ENCODE peak calls at places on chromosomes 11 and 22, in eight cellular contexts. M is PC-3, N is IMR-90, I is H9, V is K562, A is HCT116, G is fibroblast of lung, Y is GM12878. R is an unnamed sample.

GRCh38 chr22:35352214-35353111 is 28.4 kb upstream of the HMOX1 start:
- DNase-seq in N (no peak), I (peak), Y (no peak), M (peak), V (no peak), A (no peak), G (peak), R (no peak)

GRCh38 chr11:88521354-88522310 is 184.1 kb upstream of the CTSC start:
- DNase-seq in N (peak), Y (no peak), I (no peak), G (no peak), M (no peak), V (no peak), A (no peak), R (no peak)

GRCh38 chr11:77170107-77170506 is 42.1 kb downstream of the MYO7A start:
- DNase-seq in N (no peak), I (peak), A (no peak), G (no peak), Y (no peak), V (no peak), M (no peak), R (no peak)

GRCh38 chr11:102516179-102516578 is 14.4 kb downstream of the MMP7 start:
- DNase-seq in M (no peak), V (no peak), G (no peak), I (no peak), A (no peak), N (no peak), Y (no peak), R (no peak)

GRCh38 chr22:24134090-24134846 is 47.0 kb upstream of the SUSD2 start:
- DNase-seq in N (no peak), G (peak), I (no peak), A (no peak), M (no peak), Y (no peak), V (no peak), R (no peak)

GRCh38 chr11:65791719-65792213 is 4.9 kb downstream of the OVOL1 start:
- DNase-seq in I (no peak), A (no peak), M (peak), Y (peak), G (peak), V (no peak), N (no peak), R (no peak)

GRCh38 chr11:73384871-73385692 is 8.9 kb downstream of the RELT start:
- DNase-seq in M (no peak), N (no peak), I (no peak), Y (peak), V (no peak), G (no peak), A (no peak), R (no peak)

GRCh38 chr11:117620659-117621058 is 176.4 kb downstream of the DSCAML1 start:
- DNase-seq in M (no peak), G (no peak), V (no peak), A (no peak), I (no peak), N (no peak), Y (no peak), R (no peak)

GRCh38 chr22:38262051-38262795 is 10.6 kb downstream of the TMEM184B start:
- DNase-seq in M (peak), G (peak), N (no peak), A (no peak), I (peak), Y (no peak), V (peak), R (no peak)

GRCh38 chr11:60924110-60924905 is at the start of gene TMEM132A:
- DNase-seq in M (peak), I (peak), N (peak), V (peak), G (peak), Y (no peak), A (peak), R (no peak)

GRCh38 chr11:119666463-119667131 is 62.4 kb downstream of the NECTIN1 start:
- DNase-seq in I (peak), Y (no peak), A (peak), M (peak), V (peak), G (peak), N (peak), R (no peak)

GRCh38 chr11:117076941-117077659 is 21.1 kb downstream of the SIK3 start:
- DNase-seq in I (no peak), A (no peak), Y (peak), N (no peak), M (no peak), G (no peak), V (no peak), R (no peak)

GRCh38 chr22:27461470-27461869 is 340.1 kb downstream of the MN1 start:
- DNase-seq in N (peak), G (peak), V (no peak), Y (no peak), I (peak), M (peak), A (no peak), R (no peak)

GRCh38 chr11:132177106-132177505 is 806.7 kb downstream of the NTM start:
- DNase-seq in G (peak), A (no peak), N (peak), I (no peak), Y (no peak), V (no peak), M (peak), R (no peak)

GRCh38 chr11:13534358-13534757 is 38.6 kb upstream of the PTH start:
- DNase-seq in M (no peak), G (no peak), Y (no peak), A (no peak), N (no peak), I (no peak), V (no peak), R (no peak)

GRCh38 chr11:83456075-83456474 is 169.9 kb upstream of the CCDC90B start:
- DNase-seq in M (no peak), G (peak), N (no peak), A (no peak), I (peak), V (no peak), Y (no peak), R (no peak)

GRCh38 chr11:112784323-112785073 is 176.7 kb upstream of the NCAM1 start:
- DNase-seq in N (no peak), A (no peak), G (peak), I (no peak), V (peak), M (no peak), Y (no peak), R (no peak)

GRCh38 chr11:59879534-59879933 is 952 bp downstream of the OOSP3 start:
- DNase-seq in I (no peak), G (no peak), V (no peak), Y (no peak), N (no peak), A (no peak), M (no peak), R (no peak)

GRCh38 chr22:50604623-50605348 is 4.2 kb downstream of the MAPK8IP2 start:
- DNase-seq in A (no peak), G (no peak), I (no peak), V (no peak), N (no peak), M (no peak), Y (no peak), R (no peak)

GRCh38 chr22:37063436-37064420 is 12.2 kb downstream of the KCTD17 start:
- DNase-seq in V (no peak), A (no peak), I (no peak), Y (no peak), N (no peak), M (peak), G (no peak), R (no peak)

GRCh38 chr11:116412118-116412889 is 360.5 kb downstream of the BUD13 start:
- DNase-seq in A (no peak), V (no peak), G (peak), Y (no peak), M (peak), N (no peak), I (no peak), R (no peak)

GRCh38 chr22:22721681-22722309 is 77.4 kb downstream of the GGTLC2 start:
- DNase-seq in G (peak), M (peak), Y (peak), V (no peak), N (peak), A (no peak), I (no peak), R (no peak)

GRCh38 chr11:118615282-118615979 is 8.0 kb downstream of the PHLDB1 start:
- DNase-seq in N (no peak), A (no peak), Y (no peak), V (no peak), I (peak), G (peak), M (no peak), R (no peak)

GRCh38 chr11:123145220-123145619 is 49.8 kb downstream of the CLMP start:
- DNase-seq in I (no peak), Y (no peak), A (peak), G (peak), M (peak), N (peak), V (no peak), R (no peak)
- H3K4me2 ChIP-seq in I (no peak), Y (no peak), A (peak), G (no peak), M (peak), N (no peak), V (no peak), R (no peak)

GRCh38 chr11:104531075-104531474 is 367.1 kb upstream of the PDGFD start:
- DNase-seq in V (no peak), G (no peak), M (peak), I (peak), Y (no peak), N (no peak), A (no peak), R (no peak)
- TF ChIP-seq CTCF in V (no peak), G (peak), M (peak), I (peak), Y (peak), N (peak), A (no peak), R (peak)

GRCh38 chr11:371716-372590 is 2.7 kb downstream of the B4GALNT4 start:
- DNase-seq in V (no peak), A (no peak), G (no peak), Y (no peak), M (no peak), I (no peak), N (no peak), R (no peak)
- H3K9ac ChIP-seq in V (peak), A (no peak), G (no peak), Y (no peak), M (no peak), I (no peak), N (no peak), R (no peak)

DNA sequence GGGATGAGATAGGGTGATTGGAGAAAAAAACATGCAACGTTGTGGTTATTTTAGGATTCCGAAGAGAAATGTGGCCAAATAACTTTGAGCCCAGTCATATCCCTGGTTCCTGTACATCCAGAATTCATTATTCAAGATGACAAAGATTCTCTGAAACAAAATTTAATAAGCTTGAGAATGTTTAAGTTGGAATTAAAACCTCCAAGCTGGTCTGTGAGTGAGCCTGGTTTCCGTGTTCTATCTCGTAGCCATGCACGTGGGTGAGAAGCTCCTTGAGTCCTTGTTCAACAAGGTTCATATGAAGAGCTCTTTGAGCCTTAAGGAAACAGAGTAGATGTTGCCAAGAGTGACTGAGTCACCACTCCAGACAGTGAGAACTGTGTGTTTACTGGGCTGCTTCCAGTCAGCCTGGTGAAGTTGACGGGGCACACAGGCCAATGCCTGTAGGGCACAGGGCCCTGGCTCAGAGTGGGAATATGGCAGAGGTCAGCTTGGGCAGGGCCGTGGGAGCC is 206.5 kb downstream of the NAV2 start:
- DNase-seq in G (peak), N (peak), I (no peak), Y (no peak), V (no peak), M (peak), A (no peak), R (no peak)
- H3K4me2 ChIP-seq in G (no peak), N (peak), I (no peak), Y (no peak), V (no peak), M (peak), A (no peak), R (peak)

DNA sequence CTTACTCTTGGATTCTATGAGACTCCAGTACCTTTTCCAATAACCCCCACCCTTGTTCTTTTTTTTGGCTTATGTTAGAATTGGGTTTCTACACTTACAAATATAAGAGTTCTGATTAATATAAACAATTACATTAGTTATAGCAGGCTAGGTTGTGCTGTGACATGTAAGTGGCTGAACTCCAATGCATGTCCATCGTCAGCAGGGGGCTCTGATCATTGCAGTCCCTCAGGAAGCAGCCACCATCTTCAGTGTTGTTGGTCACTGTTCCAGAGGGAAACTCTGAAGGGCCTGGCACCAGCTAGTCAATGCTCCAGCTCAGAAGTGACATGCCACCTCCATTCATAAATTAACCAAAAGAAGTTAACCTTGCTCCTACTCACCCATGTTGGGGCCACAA is 5.6 kb downstream of the LIPT2 start:
- DNase-seq in I (peak), N (no peak), A (peak), G (no peak), M (peak), V (no peak), Y (no peak), R (no peak)
- TF ChIP-seq CTCF in I (peak), N (peak), A (peak), G (no peak), M (peak), V (peak), Y (peak), R (peak)

DNA sequence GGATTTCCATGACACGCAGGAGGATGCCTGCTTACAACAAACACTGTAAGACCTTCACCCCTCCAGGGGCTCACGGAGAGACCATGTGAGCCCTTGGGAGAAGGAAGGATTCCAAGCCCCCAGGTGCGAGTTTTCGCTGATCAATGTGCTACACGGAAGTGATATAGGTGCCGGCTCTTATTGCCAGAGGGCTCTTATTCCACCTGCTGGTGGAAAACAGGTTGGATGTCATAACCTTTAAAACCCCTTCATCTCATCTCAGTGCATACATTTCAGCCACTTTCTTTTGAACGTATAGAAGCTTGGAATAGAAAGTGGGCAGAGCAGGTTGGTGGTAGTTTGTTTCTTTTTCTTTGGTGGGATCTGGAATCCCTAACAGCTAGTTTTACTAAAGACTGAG is 25.8 kb downstream of the LAYN start:
- DNase-seq in I (no peak), M (no peak), V (no peak), N (no peak), G (no peak), A (no peak), Y (no peak), R (no peak)
- H3K9ac ChIP-seq in I (no peak), M (no peak), V (no peak), N (no peak), G (no peak), A (no peak), Y (no peak), R (no peak)

GRCh38 chr11:100709233-100709999 is 22.3 kb downstream of the ARHGAP42 start:
- DNase-seq in N (peak), M (peak), V (no peak), A (peak), G (peak), Y (no peak), I (no peak), R (no peak)

GRCh38 chr11:100706179-100706578 is 19.1 kb downstream of the ARHGAP42 start:
- DNase-seq in G (no peak), V (no peak), N (peak), M (no peak), Y (no peak), I (no peak), A (no peak), R (no peak)

GRCh38 chr11:100704176-100704575 is 17.1 kb downstream of the ARHGAP42 start:
- DNase-seq in A (no peak), Y (no peak), I (no peak), G (no peak), V (no peak), N (no peak), M (no peak), R (no peak)

DNA sequence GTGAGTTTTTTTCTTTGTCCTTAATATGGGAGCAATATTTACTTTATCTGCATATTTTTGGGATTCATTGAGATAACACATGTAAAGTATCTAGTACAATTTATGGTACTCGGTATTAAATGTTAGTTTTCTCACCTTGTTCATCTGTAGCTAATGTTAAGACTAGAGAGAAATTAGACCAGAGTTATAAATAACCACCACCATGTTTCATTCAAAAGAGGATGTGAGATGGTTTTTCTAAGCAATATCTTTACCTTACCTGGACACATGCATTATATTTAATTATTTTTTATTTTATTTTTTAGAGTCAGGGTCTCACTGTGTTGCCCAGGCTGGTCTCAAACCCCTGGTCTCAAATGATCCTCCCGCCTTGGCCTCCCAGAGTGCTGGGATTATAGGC is 18.4 kb downstream of the ARHGAP42 start:
- DNase-seq in A (no peak), V (no peak), I (no peak), N (no peak), M (no peak), Y (no peak), G (no peak), R (no peak)
- H3K4me2 ChIP-seq in A (no peak), V (no peak), I (no peak), N (no peak), M (no peak), Y (peak), G (no peak), R (no peak)

GRCh38 chr11:34940026-34940677 is 23.7 kb downstream of the PDHX start:
- DNase-seq in A (no peak), N (peak), I (no peak), Y (no peak), V (no peak), M (no peak), G (peak), R (no peak)
- TF ChIP-seq CTCF in A (no peak), N (no peak), I (no peak), Y (no peak), V (no peak), M (peak), G (no peak), R (no peak)

GRCh38 chr22:25146906-25147754 is 52.5 kb upstream of the CRYBB3 start:
- DNase-seq in I (no peak), G (no peak), A (no peak), V (no peak), M (no peak), Y (no peak), N (no peak), R (no peak)
- H3K9ac ChIP-seq in I (no peak), G (no peak), A (no peak), V (no peak), M (no peak), Y (no peak), N (no peak), R (no peak)